ENCODE peak calls at places on chromosome 3, in four cellular contexts. M is foreskin melanocyte, P is RWPE1, Q is uterus. X is an unnamed sample.

GRCh38 chr3:31432897-31433678 is 99.6 kb upstream of the STT3B start:
- DNase-seq in P (no peak), M (no peak), Q (no peak), X (no peak)

GRCh38 chr3:12984023-12984823 is 89.0 kb downstream of the IQSEC1 start:
- DNase-seq in Q (peak), M (peak), P (peak), X (peak)

GRCh38 chr3:87761341-87761740 is 297.5 kb downstream of the CGGBP1 start:
- DNase-seq in Q (no peak), M (no peak), P (no peak), X (no peak)

GRCh38 chr3:17044844-17045243 is 160.1 kb downstream of the PLCL2 start:
- DNase-seq in P (no peak), Q (no peak), M (no peak), X (no peak)

GRCh38 chr3:124812291-124813265 is 74.6 kb downstream of the ITGB5 start:
- DNase-seq in M (no peak), P (peak), Q (peak), X (peak)

GRCh38 chr3:107683447-107683846 is 160.7 kb downstream of the BBX start:
- DNase-seq in M (no peak), Q (no peak), P (no peak), X (no peak)

GRCh38 chr3:31777092-31777491 is 204.0 kb downstream of the OSBPL10 start:
- DNase-seq in M (no peak), Q (no peak), P (no peak), X (peak)

GRCh38 chr3:177596822-177597271 is 399.6 kb upstream of the TBL1XR1 start:
- DNase-seq in P (peak), Q (no peak), M (no peak), X (no peak)

GRCh38 chr3:191136347-191136746 is 62.7 kb upstream of the OSTN start:
- DNase-seq in M (peak), Q (no peak), P (no peak), X (peak)

GRCh38 chr3:160176923-160177322 is 48.3 kb upstream of the C3orf80 start:
- DNase-seq in M (no peak), Q (no peak), P (no peak), X (no peak)

GRCh38 chr3:29922990-29923746 is 642.3 kb downstream of the RBMS3 start:
- DNase-seq in M (peak), P (peak), Q (no peak), X (peak)

GRCh38 chr3:184395320-184395660 is 15.4 kb downstream of the CHRD start:
- DNase-seq in Q (no peak), P (no peak), M (no peak), X (no peak)

GRCh38 chr3:64207289-64208086 is 17.8 kb downstream of the PRICKLE2 start:
- DNase-seq in Q (peak), M (no peak), P (no peak), X (no peak)